ENCODE peak calls at places on chromosomes 2 and 18, in nine cellular contexts. U, P, D, C, R, T, S, Y and N are unnamed samples.
A peak's percentile ranks its signal among the peaks of the same experiment; 100 is the strongest.

GRCh38 chr2:120245933-120246332 is 6.7 kb upstream of the RALB start:
- DNase-seq in U (no peak), P (no peak), D (no peak), C (no peak), R (no peak), T (no peak), S (no peak), Y (no peak), N (no peak)

GRCh38 chr2:69390001-69390400 is 3.0 kb upstream of the GFPT1 start:
- DNase-seq in U (no peak), P (no peak), D (no peak), C (no peak), R (no peak), T (peak; percentile 18), S (peak; percentile 21), Y (no peak), N (no peak)

GRCh38 chr2:79985571-79985970 is 319.0 kb downstream of the LRRTM1 start:
- DNase-seq in U (no peak), P (no peak), D (no peak), C (no peak), R (no peak), T (no peak), S (no peak), Y (no peak), N (no peak)

GRCh38 chr18:73431620-73432019 is 563.8 kb upstream of the NETO1 start:
- DNase-seq in U (no peak), P (no peak), D (no peak), C (no peak), R (no peak), T (peak; percentile 30), S (no peak), Y (no peak), N (no peak)

GRCh38 chr2:85790032-85790431 is 36.2 kb downstream of the ATOH8 start:
- DNase-seq in U (no peak), P (no peak), D (no peak), C (no peak), R (no peak), T (no peak), S (no peak), Y (no peak), N (no peak)

GRCh38 chr2:223044092-223044836 is 7.7 kb upstream of the KCNE4 start:
- DNase-seq in U (no peak), P (no peak), D (no peak), C (peak; percentile 71), R (no peak), T (no peak), S (no peak), Y (no peak), N (no peak)

GRCh38 chr2:234952270-234953115 is 676 bp downstream of the SH3BP4 start:
- DNase-seq in U (peak; percentile 58), P (peak; percentile 20), D (no peak), C (no peak), R (peak; percentile 53), T (no peak), S (peak; percentile 24), Y (no peak), N (no peak)

GRCh38 chr2:12457831-12458230 is 258.9 kb upstream of the TRIB2 start:
- DNase-seq in U (no peak), P (no peak), D (no peak), C (no peak), R (no peak), T (no peak), S (no peak), Y (no peak), N (peak; percentile 53)

GRCh38 chr2:117058366-117058765 is 756.1 kb upstream of the DDX18 start:
- DNase-seq in U (no peak), P (no peak), D (no peak), C (peak; percentile 84), R (no peak), T (no peak), S (no peak), Y (no peak), N (no peak)

GRCh38 chr2:176814740-176815367 is 397.7 kb upstream of the HNRNPA3 start:
- DNase-seq in U (no peak), P (peak; percentile 37), D (peak; percentile 12), C (peak; percentile 34), R (no peak), T (peak; percentile 2), S (no peak), Y (peak; percentile 8), N (peak; percentile 36)

GRCh38 chr2:100126897-100127401 is 15.4 kb downstream of the AFF3 start:
- DNase-seq in U (no peak), P (no peak), D (no peak), C (no peak), R (no peak), T (no peak), S (no peak), Y (no peak), N (no peak)

GRCh38 chr2:217118559-217118958 is 258.7 kb upstream of the TNP1 start:
- DNase-seq in U (no peak), P (no peak), D (no peak), C (no peak), R (no peak), T (no peak), S (no peak), Y (no peak), N (no peak)

GRCh38 chr2:12050381-12050780 is 303.9 kb downstream of the LPIN1 start:
- DNase-seq in U (no peak), P (peak; percentile 42), D (no peak), C (peak; percentile 92), R (no peak), T (peak; percentile 91), S (peak; percentile 6), Y (no peak), N (peak; percentile 8)

DNA sequence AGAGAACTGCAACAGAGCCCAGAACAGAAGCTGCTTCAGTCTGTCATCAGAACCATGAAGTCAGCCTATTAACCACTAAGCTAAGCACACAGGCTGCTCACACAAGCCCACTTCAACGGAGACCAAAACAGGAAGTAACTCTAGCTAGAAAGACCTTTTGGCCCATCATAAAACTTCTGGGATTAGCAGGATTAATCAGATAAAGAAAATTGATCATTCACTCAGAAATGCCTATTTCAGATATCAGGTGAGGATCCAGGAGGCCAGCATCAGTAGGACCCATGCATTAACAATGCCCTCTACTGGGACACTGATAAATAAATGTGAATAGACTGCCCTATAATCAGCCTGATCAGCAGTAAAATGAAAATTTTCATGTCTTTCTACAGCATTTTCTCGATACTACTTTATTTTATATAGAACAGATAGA is 101.4 kb downstream of the WDPCP start:
- DNase-seq in U (no peak), P (peak; percentile 16), D (no peak), C (peak; percentile 58), R (no peak), T (no peak), S (no peak), Y (no peak), N (no peak)
- TF ChIP-seq CTCF in U (no peak), P (peak; percentile 49), D (no peak), C (no peak), R (no peak), T (no peak), S (no peak), Y (peak; percentile 28), N (no peak)

GRCh38 chr2:41180392-41180791 is 728.5 kb upstream of the SLC8A1 start:
- DNase-seq in U (no peak), P (no peak), D (no peak), C (no peak), R (no peak), T (no peak), S (no peak), Y (no peak), N (no peak)

GRCh38 chr2:41187683-41188082 is 735.8 kb upstream of the SLC8A1 start:
- DNase-seq in U (no peak), P (no peak), D (no peak), C (no peak), R (no peak), T (no peak), S (no peak), Y (no peak), N (no peak)

GRCh38 chr2:41182961-41183360 is 731.1 kb upstream of the SLC8A1 start:
- DNase-seq in U (no peak), P (no peak), D (no peak), C (no peak), R (no peak), T (no peak), S (no peak), Y (no peak), N (no peak)
- H3K4me3 ChIP-seq in U (no peak overlapping the region), P (no peak overlapping the region), D (no peak overlapping the region), C (no peak overlapping the region), R (no peak overlapping the region), T (no peak overlapping the region), S (no peak overlapping the region), Y (no peak overlapping the region), N (no peak overlapping the region)

GRCh38 chr18:6401687-6402086 is 13.0 kb downstream of the L3MBTL4 start:
- DNase-seq in U (no peak), P (no peak), D (no peak), C (peak; percentile 7), R (no peak), T (no peak), S (no peak), Y (no peak), N (no peak)
- TF ChIP-seq CTCF in U (no peak), P (no peak), D (peak; percentile 17), C (peak; percentile 9), R (no peak), T (no peak), S (no peak), Y (peak; percentile 37), N (no peak)

GRCh38 chr2:20669609-20670314 is 2.8 kb downstream of the GDF7 start:
- DNase-seq in U (peak; percentile 32), P (no peak), D (no peak), C (no peak), R (no peak), T (no peak), S (no peak), Y (no peak), N (no peak)
- H3K4me3 ChIP-seq in U (no peak overlapping the region), P (no peak overlapping the region), D (no peak overlapping the region), C (no peak overlapping the region), R (no peak overlapping the region), T (no peak overlapping the region), S (no peak overlapping the region), Y (no peak overlapping the region), N (no peak overlapping the region)

GRCh38 chr2:75098856-75099255 is 100.5 kb downstream of the TACR1 start:
- DNase-seq in U (no peak), P (peak; percentile 63), D (no peak), C (peak; percentile 60), R (no peak), T (no peak), S (no peak), Y (no peak), N (peak; percentile 42)
- TF ChIP-seq CTCF in U (no peak), P (peak; percentile 53), D (peak; percentile 62), C (peak; percentile 59), R (peak; percentile 10), T (peak; percentile 59), S (peak; percentile 42), Y (peak; percentile 59), N (peak; percentile 64)

GRCh38 chr2:153156743-153157142 is 321.8 kb downstream of the RPRM start:
- DNase-seq in U (no peak), P (no peak), D (no peak), C (no peak), R (no peak), T (no peak), S (no peak), Y (no peak), N (no peak)
- H3K4me3 ChIP-seq in U (no peak overlapping the region), P (no peak overlapping the region), D (no peak overlapping the region), C (no peak overlapping the region), R (no peak overlapping the region), T (no peak overlapping the region), S (no peak overlapping the region), Y (no peak overlapping the region), N (no peak overlapping the region)

GRCh38 chr2:72367530-72368225 is 220.0 kb upstream of the CYP26B1 start:
- DNase-seq in U (no peak), P (peak; percentile 98), D (no peak), C (no peak), R (peak; percentile 74), T (peak; percentile 82), S (peak; percentile 55), Y (no peak), N (peak; percentile 91)
- TF ChIP-seq CTCF in U (no peak), P (peak; percentile 50), D (no peak), C (no peak), R (peak; percentile 22), T (peak; percentile 33), S (peak; percentile 24), Y (no peak), N (peak; percentile 56)